ENCODE peak calls at places on chromosomes 5 and 9, in ten cellular contexts. N is transverse colon; F is AG09319; L is Caki2; A is CD8-positive, alpha-beta T cell; Y is HEK293T; H is right atrium auricular region; J is fibroblast of mammary gland; M is T-cell; B is hepatic stellate cell. R is an unnamed sample.

GRCh38 chr9:127333326-127334064 is 63.5 kb upstream of the SLC2A8 start:
- DNase-seq in N (no peak), F (no peak), L (no peak), A (no peak), Y (no peak), H (no peak), J (no peak), M (no peak), B (no peak), R (no peak)

GRCh38 chr9:130588416-130588815 is 9.0 kb downstream of the FUBP3 start:
- DNase-seq in N (no peak), F (no peak), L (no peak), A (no peak), Y (no peak), H (no peak), J (no peak), M (no peak), B (no peak), R (no peak)

GRCh38 chr5:142871056-142871879 is 101.1 kb downstream of the ARHGAP26 start:
- DNase-seq in N (peak), F (no peak), L (no peak), A (no peak), Y (no peak), H (no peak), J (no peak), M (no peak), B (no peak), R (no peak)

GRCh38 chr5:137410234-137411010 is 88.7 kb downstream of the SPOCK1 start:
- DNase-seq in N (no peak), F (no peak), L (no peak), A (no peak), Y (no peak), H (no peak), J (no peak), M (no peak), B (no peak), R (no peak)

GRCh38 chr5:53027913-53028312 is 38.8 kb downstream of the ITGA2 start:
- DNase-seq in N (no peak), F (peak), L (peak), A (no peak), Y (no peak), H (no peak), J (peak), M (no peak), B (no peak), R (no peak)

GRCh38 chr5:169072223-169072622 is 228.7 kb downstream of the SLIT3 start:
- DNase-seq in N (no peak), F (no peak), L (peak), A (no peak), Y (no peak), H (no peak), J (no peak), M (no peak), B (no peak), R (no peak)

GRCh38 chr9:68672625-68673024 is 32.4 kb upstream of the PIP5K1B start:
- DNase-seq in N (no peak), F (no peak), L (no peak), A (no peak), Y (no peak), H (no peak), J (no peak), M (no peak), B (no peak), R (no peak)

GRCh38 chr5:10565785-10566506 is 2.1 kb downstream of the ANKRD33B start:
- DNase-seq in N (no peak), F (no peak), L (peak), A (no peak), Y (no peak), H (no peak), J (no peak), M (no peak), B (no peak), R (no peak)

GRCh38 chr5:168585119-168585912 is 6.1 kb upstream of the PANK3 start:
- DNase-seq in N (no peak), F (no peak), L (no peak), A (no peak), Y (no peak), H (no peak), J (no peak), M (no peak), B (no peak), R (no peak)

GRCh38 chr5:77103457-77103856 is 16.4 kb upstream of the ZBED3 start:
- DNase-seq in N (no peak), F (no peak), L (no peak), A (no peak), Y (no peak), H (no peak), J (peak), M (no peak), B (no peak), R (no peak)

GRCh38 chr5:129481161-129481560 is 21.1 kb downstream of the ADAMTS19 start:
- DNase-seq in N (no peak), F (no peak), L (no peak), A (no peak), Y (no peak), H (no peak), J (no peak), M (no peak), B (no peak), R (no peak)

GRCh38 chr5:72673623-72674022 is 142.8 kb upstream of the TNPO1 start:
- DNase-seq in N (no peak), F (no peak), L (no peak), A (no peak), Y (no peak), H (no peak), J (no peak), M (no peak), B (no peak), R (no peak)

GRCh38 chr9:99690573-99690972 is 131.1 kb upstream of the NR4A3 start:
- DNase-seq in N (no peak), F (no peak), L (no peak), A (no peak), Y (no peak), H (no peak), J (no peak), M (no peak), B (no peak), R (no peak)

GRCh38 chr9:89519393-89519805 is 21.5 kb upstream of the SEMA4D start:
- DNase-seq in N (no peak), F (peak), L (peak), A (no peak), Y (no peak), H (no peak), J (peak), M (no peak), B (no peak), R (no peak)

GRCh38 chr9:113770396-113770795 is 105.7 kb upstream of the ZNF618 start:
- DNase-seq in N (no peak), F (no peak), L (no peak), A (no peak), Y (no peak), H (no peak), J (no peak), M (no peak), B (no peak), R (no peak)

GRCh38 chr9:134731497-134732391 is 90.1 kb downstream of the COL5A1 start:
- DNase-seq in N (no peak), F (no peak), L (no peak), A (no peak), Y (no peak), H (no peak), J (no peak), M (no peak), B (no peak), R (no peak)

GRCh38 chr9:131237931-131238401 is 38.3 kb downstream of the FAM78A start:
- DNase-seq in N (peak), F (peak), L (no peak), A (peak), Y (no peak), H (no peak), J (peak), M (peak), B (peak), R (peak)

GRCh38 chr5:178293400-178293799 is 60.8 kb upstream of the PHYKPL start:
- DNase-seq in N (no peak), F (no peak), L (no peak), A (no peak), Y (no peak), H (no peak), J (no peak), M (no peak), B (no peak), R (no peak)

GRCh38 chr5:10583663-10584572 is 20.0 kb downstream of the ANKRD33B start:
- DNase-seq in N (no peak), F (no peak), L (no peak), A (no peak), Y (no peak), H (peak), J (no peak), M (no peak), B (no peak), R (no peak)

GRCh38 chr5:133472829-133473228 is 139.5 kb downstream of the FSTL4 start:
- DNase-seq in N (no peak), F (no peak), L (no peak), A (no peak), Y (no peak), H (no peak), J (no peak), M (no peak), B (no peak), R (no peak)

GRCh38 chr5:27944471-27944870 is 906.1 kb upstream of the CDH9 start:
- DNase-seq in N (no peak), F (no peak), L (peak), A (no peak), Y (no peak), H (no peak), J (no peak), M (no peak), B (no peak), R (no peak)

GRCh38 chr5:9852686-9853085 is 222.5 kb upstream of the TAS2R1 start:
- DNase-seq in N (no peak), F (no peak), L (no peak), A (no peak), Y (no peak), H (no peak), J (peak), M (no peak), B (no peak), R (no peak)

GRCh38 chr9:134868751-134869553 is 11.7 kb upstream of the FCN2 start:
- DNase-seq in N (no peak), F (no peak), L (no peak), A (no peak), Y (no peak), H (no peak), J (no peak), M (no peak), B (no peak), R (no peak)

GRCh38 chr9:34694811-34695210 is 3.7 kb upstream of the CCL19 start:
- DNase-seq in N (no peak), F (no peak), L (no peak), A (no peak), Y (no peak), H (no peak), J (no peak), M (no peak), B (no peak), R (no peak)

GRCh38 chr9:112861638-112862555 is 28.8 kb downstream of the SLC46A2 start:
- DNase-seq in N (peak), F (no peak), L (no peak), A (no peak), Y (no peak), H (peak), J (peak), M (no peak), B (no peak), R (no peak)

GRCh38 chr5:6712136-6712581 is 1.1 kb upstream of the TENT4A start:
- DNase-seq in N (peak), F (no peak), L (peak), A (peak), Y (peak), H (peak), J (peak), M (peak), B (peak), R (no peak)

GRCh38 chr5:87754009-87754757 is 341.5 kb upstream of the CCNH start:
- DNase-seq in N (no peak), F (no peak), L (no peak), A (no peak), Y (no peak), H (no peak), J (no peak), M (no peak), B (no peak), R (no peak)

R was measured in T-helper 1 cell.